ENCODE peak calls at places on chromosomes 3 and 15, in four cellular contexts. B is GM12891, H is HL-60, C is GM12878. L is an unnamed sample.

GRCh38 chr3:187183210-187183862 is 13.9 kb upstream of the RTP1 start:
- DNase-seq in B (no peak), H (no peak), C (no peak), L (no peak)

GRCh38 chr3:64988188-64988587 is 300.4 kb upstream of the ADAMTS9 start:
- DNase-seq in B (no peak), H (no peak), C (no peak), L (no peak)

GRCh38 chr15:99986297-99987118 is 253.3 kb upstream of the LYSMD4 start:
- DNase-seq in B (no peak), H (peak; percentile 61), C (no peak), L (peak; percentile 6)

GRCh38 chr15:41950505-41950904 is 21.9 kb downstream of the EHD4 start:
- DNase-seq in B (no peak), H (no peak), C (no peak), L (no peak)

GRCh38 chr3:124467980-124468902 is 262.0 kb upstream of the UMPS start:
- DNase-seq in B (peak; percentile 43), H (peak; percentile 6), C (no peak), L (peak; percentile 74)

GRCh38 chr15:97652700-97653167 is 307.8 kb upstream of the ARRDC4 start:
- DNase-seq in B (no peak), H (no peak), C (no peak), L (no peak)

GRCh38 chr3:58190291-58190690 is 20.5 kb downstream of the DNASE1L3 start:
- DNase-seq in B (no peak), H (no peak), C (no peak), L (no peak)

GRCh38 chr3:134348524-134348923 is 25.7 kb downstream of the AMOTL2 start:
- DNase-seq in B (no peak), H (no peak), C (no peak), L (no peak)

GRCh38 chr15:69114231-69114937 is 46.1 kb upstream of the GLCE start:
- DNase-seq in B (no peak), H (no peak), C (no peak), L (peak; percentile 68)

GRCh38 chr3:38088126-38088525 is 48.8 kb downstream of the ACAA1 start:
- DNase-seq in B (no peak), H (no peak), C (no peak), L (no peak)

GRCh38 chr15:52288051-52288942 is 7.3 kb downstream of the MYO5C start:
- DNase-seq in B (no peak), H (no peak), C (no peak), L (no peak)

GRCh38 chr3:4425707-4426106 is 41.4 kb downstream of the SUMF1 start:
- DNase-seq in B (no peak), H (no peak), C (no peak), L (no peak)

GRCh38 chr3:72679540-72680198 is 168.6 kb downstream of the SHQ1 start:
- DNase-seq in B (peak; percentile 25), H (no peak), C (no peak), L (no peak)
- TF ChIP-seq SPI1 in B (no peak), H (no peak), C (no peak), L (no peak)

DNA sequence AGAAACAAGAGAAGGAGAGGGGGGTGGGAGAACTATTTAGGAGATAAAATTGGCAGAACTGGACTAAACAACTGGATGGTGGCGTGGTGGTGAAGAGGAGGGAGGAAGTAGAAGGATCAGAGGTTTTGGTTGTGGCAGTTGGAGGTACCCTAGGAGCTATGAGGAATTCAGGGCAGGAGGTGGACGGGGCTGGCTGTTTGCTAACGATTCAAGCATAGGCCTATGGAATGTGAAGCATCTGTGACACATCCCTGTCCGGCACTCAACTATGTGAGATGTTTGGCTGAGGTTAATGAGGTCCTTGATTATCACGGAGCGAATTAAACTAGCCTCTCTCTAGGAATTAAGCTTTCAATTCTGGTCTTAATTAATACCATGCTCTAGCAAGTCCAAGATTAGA is 13.5 kb downstream of the TARS3 start:
- DNase-seq in B (no peak), H (no peak), C (no peak), L (no peak)
- TF ChIP-seq SPI1 in B (no peak), H (no peak), C (no peak), L (no peak)

GRCh38 chr3:56881035-56881575 is 79.4 kb upstream of the ARHGEF3 start:
- DNase-seq in B (no peak), H (no peak), C (no peak), L (no peak)

GRCh38 chr3:56878046-56878445 is 76.3 kb upstream of the ARHGEF3 start:
- DNase-seq in B (no peak), H (no peak), C (no peak), L (no peak)

GRCh38 chr3:56883828-56884227 is 82.1 kb upstream of the ARHGEF3 start:
- DNase-seq in B (no peak), H (no peak), C (no peak), L (no peak)

GRCh38 chr3:56884387-56884786 is 82.6 kb upstream of the ARHGEF3 start:
- DNase-seq in B (no peak), H (no peak), C (no peak), L (no peak)

DNA sequence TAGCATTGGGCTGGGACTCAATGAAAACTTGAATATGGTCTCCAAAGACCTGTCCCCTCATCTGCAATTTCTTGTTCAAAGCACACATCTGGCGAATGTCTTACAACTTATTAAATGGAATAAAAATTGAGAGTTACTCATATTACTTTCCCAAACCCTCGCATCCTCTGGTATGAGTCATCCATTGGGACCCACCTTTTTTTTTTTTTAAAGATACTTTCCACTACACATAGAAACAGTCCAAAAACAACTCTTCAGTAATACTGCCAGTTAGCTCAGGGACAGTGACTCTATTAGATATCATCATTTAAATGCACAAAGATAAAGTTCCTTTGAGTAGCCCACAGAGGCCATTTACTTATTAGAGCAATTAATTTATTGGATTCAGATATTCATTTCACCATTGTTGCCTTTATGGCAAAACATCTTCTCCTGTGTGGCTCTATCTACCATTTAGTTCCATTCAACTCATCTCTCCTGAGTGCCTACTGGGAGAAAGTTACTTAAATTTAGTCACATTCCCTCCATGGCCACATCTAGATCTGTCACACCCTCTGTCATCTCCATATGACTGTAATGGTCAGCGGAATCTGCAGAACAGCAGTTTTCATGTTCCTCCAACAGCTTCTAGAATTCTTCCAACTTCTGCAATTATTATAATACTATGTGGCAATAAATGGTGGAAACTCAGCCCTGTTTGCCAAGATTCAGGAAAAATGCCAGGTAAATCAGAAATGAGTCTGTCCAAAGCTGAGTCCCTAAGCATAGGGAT is 77.9 kb upstream of the ARHGEF3 start:
- DNase-seq in B (no peak), H (no peak), C (no peak), L (no peak)
- TF ChIP-seq SPI1 in B (no peak), H (no peak), C (no peak), L (no peak)

GRCh38 chr3:71489315-71489761 is 94.2 kb downstream of the FOXP1 start:
- DNase-seq in B (no peak), H (no peak), C (no peak), L (no peak)
- TF ChIP-seq SPI1 in B (no peak), H (no peak), C (no peak), L (no peak)